ENCODE peak calls at places on chromosomes 2 and 18, in six cellular contexts. W, S, D, Y, J and P are unnamed samples. For H3K36me3, the result is how much of the 10 kb centered on the place peaks cover.

GRCh38 chr2:199985625-199986207 is 30.3 kb downstream of the MAIP1 start:
- DNase-seq in W (peak), S (peak), D (peak), Y (no peak), J (peak), P (peak)

GRCh38 chr2:191230174-191230573 is 15.0 kb upstream of the MYO1B start:
- DNase-seq in W (peak), S (no peak), D (no peak), Y (no peak), J (no peak), P (no peak)

GRCh38 chr2:95060446-95061118 is 35.1 kb downstream of the MAL start:
- DNase-seq in W (no peak), S (no peak), D (no peak), Y (no peak), J (no peak), P (no peak)

GRCh38 chr2:66436546-66436945 is 1.6 kb downstream of the MEIS1 start:
- DNase-seq in W (no peak), S (no peak), D (no peak), Y (no peak), J (no peak), P (no peak)

GRCh38 chr18:5728566-5728965 is 166.8 kb downstream of the TMEM200C start:
- DNase-seq in W (no peak), S (no peak), D (no peak), Y (no peak), J (no peak), P (no peak)

GRCh38 chr2:173087793-173088493 is 12.3 kb downstream of the MAP3K20 start:
- DNase-seq in W (no peak), S (no peak), D (no peak), Y (no peak), J (no peak), P (no peak)

GRCh38 chr18:74326238-74326637 is 10.6 kb downstream of the C18orf63 start:
- DNase-seq in W (no peak), S (no peak), D (no peak), Y (no peak), J (no peak), P (no peak)

GRCh38 chr2:240930096-240930630 is 24.0 kb downstream of the CROCC2 start:
- DNase-seq in W (no peak), S (no peak), D (peak), Y (no peak), J (no peak), P (peak)

GRCh38 chr2:241842620-241843211 is 16.0 kb downstream of the PDCD1 start:
- DNase-seq in W (no peak), S (peak), D (no peak), Y (no peak), J (no peak), P (peak)

GRCh38 chr2:186737737-186738508 is 44.1 kb downstream of the FAM171B start:
- DNase-seq in W (no peak), S (no peak), D (no peak), Y (no peak), J (no peak), P (no peak)

GRCh38 chr2:204325468-204325867 is 219.8 kb upstream of the PARD3B start:
- DNase-seq in W (peak), S (no peak), D (peak), Y (no peak), J (peak), P (no peak)
- TF ChIP-seq CTCF in W (peak), S (peak), D (peak), Y (peak), J (peak), P (peak)

GRCh38 chr2:32383858-32384257 is 27.0 kb downstream of the BIRC6 start:
- DNase-seq in W (no peak), S (no peak), D (no peak), Y (no peak), J (no peak), P (no peak)
- H3K36me3 ChIP-seq in W (under half), S (under half), D (under half), Y (under half), J (under half), P (under half)

GRCh38 chr2:216222650-216223352 is 113.7 kb downstream of the XRCC5 start:
- DNase-seq in W (peak), S (no peak), D (no peak), Y (no peak), J (no peak), P (no peak)
- H3K4me3 ChIP-seq in W (no peak), S (no peak), D (no peak), Y (no peak), J (no peak), P (no peak)

DNA sequence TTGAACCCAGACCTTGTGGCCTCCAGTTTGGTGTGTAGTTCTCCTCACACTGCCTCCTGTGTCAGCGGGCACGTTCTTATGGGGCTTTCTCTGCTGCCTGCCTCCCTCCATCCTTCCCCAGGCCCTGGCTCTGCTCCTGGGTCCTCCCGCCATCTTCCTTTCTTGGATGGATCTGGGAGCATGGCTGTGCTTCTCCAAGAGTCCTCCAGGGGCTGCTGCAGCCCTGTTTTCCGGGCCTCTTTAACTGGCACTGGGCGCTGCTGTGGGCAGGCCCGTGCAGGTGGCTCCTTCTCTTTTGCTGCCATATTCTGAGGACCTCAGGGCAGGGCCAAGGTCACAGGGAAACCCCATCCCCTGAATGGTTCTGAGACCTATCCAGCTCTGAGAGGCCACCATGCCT is 17.8 kb downstream of the THNSL2 start:
- DNase-seq in W (no peak), S (no peak), D (no peak), Y (no peak), J (no peak), P (no peak)
- TF ChIP-seq CTCF in W (no peak), S (no peak), D (no peak), Y (no peak), J (no peak), P (no peak)

DNA sequence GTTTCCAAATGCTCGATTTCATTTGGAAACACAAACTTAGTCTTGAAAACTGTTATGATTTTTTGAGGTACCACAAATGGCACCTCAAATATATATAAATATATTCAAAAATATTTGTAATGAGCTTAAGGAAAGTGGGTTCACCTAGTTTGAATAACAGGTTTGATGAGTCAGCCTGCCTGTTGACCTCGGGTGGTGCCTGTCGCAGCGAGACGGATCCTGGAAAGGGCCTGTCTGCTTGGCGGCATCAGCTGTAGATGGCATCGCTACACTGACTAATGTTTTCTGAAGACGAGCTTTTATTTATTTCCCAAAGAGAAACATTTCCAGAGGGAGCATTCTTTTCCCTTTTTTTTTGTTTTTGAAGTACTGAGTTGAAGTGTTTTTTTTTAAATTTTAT is 6.9 kb downstream of the ALLC start:
- DNase-seq in W (no peak), S (no peak), D (no peak), Y (no peak), J (no peak), P (no peak)
- H3K36me3 ChIP-seq in W (under half), S (under half), D (under half), Y (under half), J (under half), P (under half)

GRCh38 chr18:24055878-24056277 is 41.3 kb downstream of the TTC39C start:
- DNase-seq in W (no peak), S (no peak), D (no peak), Y (no peak), J (no peak), P (no peak)
- H3K4me3 ChIP-seq in W (no peak), S (no peak), D (no peak), Y (no peak), J (no peak), P (no peak)

GRCh38 chr2:227374158-227374557 is 4.9 kb downstream of the TM4SF20 start:
- DNase-seq in W (peak), S (no peak), D (no peak), Y (no peak), J (no peak), P (no peak)

GRCh38 chr2:227378371-227378782 is 729 bp downstream of the TM4SF20 start:
- DNase-seq in W (no peak), S (no peak), D (no peak), Y (no peak), J (no peak), P (no peak)

GRCh38 chr2:227379095-227379494 is at the start of gene TM4SF20:
- DNase-seq in W (no peak), S (no peak), D (peak), Y (no peak), J (no peak), P (no peak)

GRCh38 chr2:227376911-227377396 is 2.2 kb downstream of the TM4SF20 start:
- DNase-seq in W (no peak), S (no peak), D (peak), Y (no peak), J (no peak), P (no peak)

GRCh38 chr2:227377461-227378351 is 1.4 kb downstream of the TM4SF20 start:
- DNase-seq in W (no peak), S (no peak), D (no peak), Y (no peak), J (no peak), P (no peak)
- TF ChIP-seq CTCF in W (no peak), S (no peak), D (no peak), Y (no peak), J (no peak), P (no peak)

GRCh38 chr18:51491678-51492372 is 294.3 kb upstream of the MEX3C start:
- DNase-seq in W (no peak), S (no peak), D (no peak), Y (no peak), J (no peak), P (no peak)
- H3K36me3 ChIP-seq in W (under half), S (under half), D (under half), Y (under half), J (under half), P (under half)